ENCODE peak calls at places on chromosomes 6 and 20, in seven cellular contexts. I is K562, K is H1, A is transverse colon, Y is stomach, V is HepG2, G is GM12878. N is an unnamed sample.

GRCh38 chr6:152316024-152316423 is 321.1 kb downstream of the SYNE1 start:
- DNase-seq in Y (no peak), G (no peak), A (no peak), I (no peak), K (no peak), V (no peak), N (no peak)

GRCh38 chr6:85569323-85569722 is 24.3 kb downstream of the SNX14 start:
- DNase-seq in V (no peak), G (no peak), I (no peak), K (no peak), Y (no peak), A (no peak), N (no peak)

GRCh38 chr6:148239777-148240462 is 102.7 kb upstream of the SASH1 start:
- DNase-seq in A (no peak), K (no peak), Y (no peak), I (no peak), V (no peak), G (no peak), N (no peak)

GRCh38 chr6:105596284-105596755 is 193.4 kb upstream of the PREP start:
- DNase-seq in K (no peak), Y (no peak), G (no peak), V (no peak), I (no peak), A (no peak), N (no peak)

GRCh38 chr20:58130574-58130973 is 97.9 kb downstream of the ANKRD60 start:
- DNase-seq in V (no peak), I (no peak), Y (no peak), A (no peak), K (no peak), G (no peak), N (peak; percentile 63)

GRCh38 chr6:79277109-79277508 is 42.6 kb upstream of the HMGN3 start:
- DNase-seq in A (no peak), Y (no peak), V (no peak), K (no peak), G (no peak), I (no peak), N (no peak)

GRCh38 chr6:74705451-74705850 is 500.4 kb downstream of the COL12A1 start:
- DNase-seq in K (no peak), G (no peak), Y (no peak), A (no peak), V (no peak), I (no peak), N (no peak)

GRCh38 chr20:36572701-36573102 is 695 bp upstream of the TGIF2 start:
- DNase-seq in G (no peak), V (peak; percentile 65), Y (peak; percentile 36), A (peak; percentile 31), I (peak; percentile 47), K (no peak), N (no peak)

GRCh38 chr6:33621396-33622388 is 570 bp downstream of the ITPR3 start:
- DNase-seq in G (no peak), V (no peak), I (peak; percentile 66), Y (peak; percentile 63), K (no peak), A (peak; percentile 60), N (peak; percentile 75)

GRCh38 chr20:4064118-4064962 is 49.0 kb upstream of the RNF24 start:
- DNase-seq in K (no peak), I (peak; percentile 70), G (no peak), Y (peak; percentile 94), V (no peak), A (peak; percentile 87), N (peak; percentile 90)

GRCh38 chr6:25157842-25158241 is 121.3 kb upstream of the CARMIL1 start:
- DNase-seq in Y (no peak), V (no peak), A (no peak), G (no peak), K (no peak), I (no peak), N (no peak)

GRCh38 chr20:4637081-4637797 is 84.5 kb upstream of the PRND start:
- DNase-seq in V (no peak), I (no peak), Y (no peak), A (no peak), K (no peak), G (no peak), N (no peak)

GRCh38 chr6:77740380-77740779 is 87.5 kb downstream of the MEI4 start:
- DNase-seq in K (no peak), Y (no peak), I (peak; percentile 7), A (no peak), V (peak; percentile 18), G (no peak), N (no peak)

GRCh38 chr6:127202676-127203075 is 64.0 kb upstream of the RNF146 start:
- DNase-seq in Y (no peak), V (no peak), A (no peak), I (no peak), G (no peak), K (no peak), N (no peak)

GRCh38 chr6:8170245-8170644 is 67.9 kb upstream of the EEF1E1 start:
- DNase-seq in Y (no peak), V (no peak), I (no peak), K (no peak), A (no peak), G (no peak), N (no peak)

DNA sequence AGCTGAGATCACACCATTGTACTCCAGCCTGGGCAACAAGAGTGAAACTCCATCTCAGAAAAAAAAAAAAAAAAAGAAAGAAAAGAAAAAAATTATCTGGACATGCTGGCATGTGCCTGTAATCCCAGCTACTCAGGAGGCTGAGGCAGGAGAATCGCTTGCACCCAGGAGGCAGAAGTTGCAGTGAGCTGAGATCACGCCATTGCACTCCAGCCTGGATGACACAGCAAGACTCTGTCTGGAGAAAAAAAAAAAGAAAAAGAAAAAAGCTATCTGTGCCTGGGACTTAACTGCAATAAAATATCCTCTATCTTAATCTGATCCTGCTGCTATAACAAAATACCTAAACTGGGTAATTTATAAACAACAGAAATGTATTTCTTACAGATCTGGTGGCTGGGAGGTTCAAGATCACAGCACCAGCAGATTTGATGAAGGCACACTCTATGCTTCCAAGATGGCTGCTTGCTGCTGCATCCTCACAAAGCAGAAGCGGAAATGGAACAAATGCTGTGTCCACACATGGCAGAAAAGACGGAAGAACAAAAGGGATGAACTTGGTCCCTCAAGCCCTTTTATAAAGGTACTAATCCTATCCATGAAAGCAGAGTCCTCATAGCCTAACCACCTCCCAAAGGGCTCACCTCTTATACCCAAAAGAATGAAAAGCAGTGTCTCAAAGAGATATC is 273.3 kb upstream of the JARID2 start:
- DNase-seq in A (no peak), I (no peak), K (no peak), Y (no peak), V (no peak), G (no peak), N (no peak)
- TF ChIP-seq POLR2A in A (no peak), I (no peak), K (no peak), Y (no peak), V (no peak), G (no peak), N (no peak)

GRCh38 chr6:169452869-169453186 is 199.2 kb upstream of the THBS2 start:
- DNase-seq in A (no peak), Y (no peak), I (no peak), V (no peak), G (no peak), K (no peak), N (no peak)

GRCh38 chr6:169454204-169454871 is 200.7 kb upstream of the THBS2 start:
- DNase-seq in K (no peak), A (no peak), G (no peak), V (peak; percentile 11), Y (no peak), I (no peak), N (peak; percentile 92)

GRCh38 chr6:169453221-169453620 is 199.6 kb upstream of the THBS2 start:
- DNase-seq in V (no peak), K (no peak), A (no peak), I (no peak), Y (no peak), G (no peak), N (no peak)

GRCh38 chr6:169451065-169451840 is 197.6 kb upstream of the THBS2 start:
- DNase-seq in G (no peak), I (no peak), K (no peak), V (no peak), Y (no peak), A (no peak), N (no peak)

DNA sequence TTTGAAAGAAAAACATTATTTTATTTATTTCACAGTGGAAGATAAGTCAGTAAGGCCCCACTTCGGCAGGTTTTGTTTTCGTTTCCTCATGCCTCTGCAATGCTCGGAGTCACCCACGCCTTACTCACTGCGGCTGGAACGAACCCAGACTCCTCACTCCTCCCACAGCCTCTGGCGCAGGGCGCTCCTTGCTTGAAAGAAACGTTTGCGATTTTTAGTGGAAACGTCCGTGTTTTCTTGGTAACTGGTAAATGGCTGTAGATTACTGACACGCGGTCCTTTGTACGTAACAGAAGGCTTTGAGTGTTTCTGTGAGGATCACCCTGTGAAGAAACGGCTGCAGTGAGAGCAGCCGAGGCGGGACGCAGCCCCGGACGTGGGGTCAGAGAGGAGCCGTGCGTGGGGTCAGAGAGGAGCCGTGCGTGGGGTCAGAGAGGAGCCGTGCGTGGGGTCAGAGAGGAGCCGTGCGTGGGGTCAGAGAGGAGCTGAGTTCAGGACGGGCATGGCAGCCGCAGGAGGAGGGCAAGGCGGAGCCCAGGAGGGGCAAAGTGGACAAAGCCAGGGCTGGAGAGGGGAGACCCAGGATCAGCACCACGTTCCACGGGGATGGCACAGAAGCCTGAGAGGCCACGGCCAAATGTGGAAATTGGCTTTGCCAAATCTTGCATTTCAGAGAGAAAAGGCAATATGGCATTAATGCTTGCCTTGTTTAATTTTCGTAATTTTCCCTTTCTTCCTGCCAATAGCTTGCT is 198.6 kb upstream of the THBS2 start:
- DNase-seq in I (peak; percentile 82), K (no peak), Y (peak; percentile 79), A (peak; percentile 58), G (no peak), V (no peak), N (peak; percentile 89)
- TF ChIP-seq POLR2AphosphoS5 in I (no peak), K (no peak), Y (peak; percentile 28), A (peak; percentile 20), G (no peak), V (no peak), N (peak; percentile 76)

DNA sequence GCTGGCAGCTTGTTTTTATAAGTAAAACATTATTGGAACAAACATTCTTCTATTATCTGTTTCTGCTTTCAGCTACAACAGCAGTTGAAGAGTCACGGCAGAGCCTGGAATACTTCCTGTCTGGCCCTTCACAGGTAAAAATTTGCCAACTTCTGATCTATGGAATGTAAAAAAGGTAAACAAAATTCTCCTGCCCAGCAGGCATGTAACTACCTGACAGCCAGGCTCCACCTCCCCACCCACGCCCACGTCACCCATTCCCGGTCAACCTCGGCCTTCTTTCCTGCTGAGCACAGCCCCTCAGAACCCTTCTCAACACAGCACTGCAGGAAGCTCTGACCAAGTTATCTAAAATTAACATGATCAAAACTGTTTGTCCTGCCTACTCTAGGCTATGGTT is 166.0 kb downstream of the DLL1 start:
- DNase-seq in Y (peak; percentile 71), G (no peak), I (no peak), K (no peak), V (no peak), A (no peak), N (peak; percentile 72)
- TF ChIP-seq EP300 in Y (no peak), G (no peak), I (no peak), K (no peak), V (no peak), A (no peak), N (no peak)

DNA sequence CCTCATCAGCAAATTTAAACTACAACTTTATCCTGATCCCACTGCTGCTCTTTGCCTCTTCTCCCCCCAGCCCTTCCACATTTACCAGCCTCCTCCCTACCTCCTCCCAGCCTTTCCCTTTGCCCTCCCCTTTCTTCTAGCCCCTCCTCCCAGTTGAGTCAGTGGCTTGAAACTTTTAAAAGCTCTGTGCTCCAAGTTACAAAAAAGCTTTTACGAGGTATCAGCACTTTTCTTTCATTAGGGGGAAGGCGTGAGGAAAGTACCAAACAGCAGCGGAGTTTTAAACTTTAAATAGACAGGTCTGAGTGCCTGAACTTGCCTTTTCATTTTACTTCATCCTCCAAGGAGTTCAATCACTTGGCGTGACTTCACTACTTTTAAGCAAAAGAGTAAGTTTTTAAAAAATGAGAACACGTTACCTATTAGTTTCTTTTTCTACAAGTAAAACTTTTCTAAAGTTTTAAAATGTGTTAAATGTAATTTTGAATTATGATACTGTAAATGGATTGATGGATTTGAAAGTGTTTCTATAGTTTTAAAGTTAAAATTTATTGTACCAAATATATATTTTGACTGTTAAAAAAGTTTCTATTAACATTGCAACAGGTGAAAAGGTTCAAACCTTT is at the start of gene GJA1:
- DNase-seq in A (peak; percentile 12), K (peak; percentile 67), G (no peak), I (no peak), V (no peak), Y (no peak), N (no peak)
- TF ChIP-seq POLR2A in A (peak; percentile 30), K (peak; percentile 80), G (no peak), I (no peak), V (no peak), Y (no peak), N (no peak)